ENCODE peak calls at places on chromosomes 7 and 10, in four cellular contexts. S is GM12878, Z is cardiac muscle cell, I is hepatocyte. E is an unnamed sample.

GRCh38 chr10:131195552-131196159 is 115.9 kb downstream of the TCERG1L start:
- DNase-seq in S (no peak), Z (no peak), I (no peak), E (no peak)

GRCh38 chr10:118800920-118801319 is 46.1 kb upstream of the CACUL1 start:
- DNase-seq in S (no peak), Z (peak; percentile 9), I (peak; percentile 44), E (peak; percentile 20)

GRCh38 chr7:35257251-35258124 is 3.6 kb upstream of the TBX20 start:
- DNase-seq in S (no peak), Z (peak; percentile 60), I (peak; percentile 25), E (no peak)

GRCh38 chr10:115141254-115141653 is 48.1 kb downstream of the ATRNL1 start:
- DNase-seq in S (no peak), Z (peak; percentile 8), I (peak; percentile 18), E (peak; percentile 32)

GRCh38 chr10:9762966-9763656 is 1254.6 kb upstream of the CELF2 start:
- DNase-seq in S (no peak), Z (no peak), I (no peak), E (no peak)

GRCh38 chr10:117468665-117469064 is 73.9 kb upstream of the EMX2 start:
- DNase-seq in S (no peak), Z (no peak), I (no peak), E (no peak)

GRCh38 chr7:108875139-108875538 is 305.5 kb downstream of the DNAJB9 start:
- DNase-seq in S (no peak), Z (no peak), I (no peak), E (no peak)

GRCh38 chr7:107982918-107983389 is 20.0 kb downstream of the LAMB1 start:
- DNase-seq in S (no peak), Z (no peak), I (peak; percentile 39), E (no peak)

GRCh38 chr7:139071683-139072082 is 35.8 kb upstream of the ZC3HAV1L start:
- DNase-seq in S (no peak), Z (no peak), I (no peak), E (no peak)

GRCh38 chr10:36148207-36148606 is 506.1 kb upstream of the FZD8 start:
- DNase-seq in S (no peak), Z (no peak), I (no peak), E (no peak)

GRCh38 chr7:41010418-41010817 is 692.5 kb downstream of the INHBA start:
- DNase-seq in S (no peak), Z (no peak), I (no peak), E (no peak)

GRCh38 chr7:157032644-157033482 is 22.4 kb upstream of the MNX1 start:
- DNase-seq in S (no peak), Z (no peak), I (no peak), E (no peak)

GRCh38 chr7:140645166-140645565 is 4.6 kb upstream of the DENND2A start:
- DNase-seq in S (no peak), Z (no peak), I (no peak), E (no peak)

GRCh38 chr7:70353310-70353947 is 755.2 kb downstream of the AUTS2 start:
- DNase-seq in S (no peak), Z (no peak), I (no peak), E (no peak)

GRCh38 chr7:116963234-116963633 is 9.9 kb downstream of the ST7 start:
- DNase-seq in S (no peak), Z (no peak), I (no peak), E (no peak)

GRCh38 chr7:22338875-22339274 is 18.1 kb downstream of the RAPGEF5 start:
- DNase-seq in S (no peak), Z (no peak), I (no peak), E (no peak)

GRCh38 chr7:102466097-102466496 is 1.3 kb downstream of the LRWD1 start:
- DNase-seq in S (no peak), Z (no peak), I (no peak), E (no peak)

GRCh38 chr7:85204061-85204460 is 17.2 kb upstream of the SEMA3D start:
- DNase-seq in S (no peak), Z (no peak), I (no peak), E (no peak)

GRCh38 chr7:11168622-11169170 is 195.0 kb downstream of the PHF14 start:
- DNase-seq in S (no peak), Z (no peak), I (no peak), E (no peak)

GRCh38 chr7:143391462-143392404 is 10.6 kb downstream of the ZYX start:
- DNase-seq in S (no peak), Z (no peak), I (no peak), E (no peak)

GRCh38 chr7:55657654-55658053 is 85.4 kb upstream of the VOPP1 start:
- DNase-seq in S (peak; percentile 11), Z (no peak), I (no peak), E (no peak)

GRCh38 chr10:103658049-103658577 is 164.6 kb downstream of the NEURL1 start:
- DNase-seq in S (no peak), Z (no peak), I (no peak), E (no peak)

GRCh38 chr10:21637795-21638194 is 103.8 kb downstream of the MLLT10 start:
- DNase-seq in S (no peak), Z (no peak), I (no peak), E (no peak)

GRCh38 chr10:124722812-124723783 is 21.1 kb downstream of the FAM53B start:
- DNase-seq in S (peak; percentile 88), Z (no peak), I (no peak), E (no peak)

GRCh38 chr10:68871105-68871711 is 29.9 kb upstream of the DDX50 start:
- DNase-seq in S (no peak), Z (peak; percentile 52), I (peak; percentile 46), E (peak; percentile 91)

GRCh38 chr10:77925410-77925794 is 1.2 kb downstream of the DLG5 start:
- DNase-seq in S (no peak), Z (no peak), I (peak; percentile 63), E (no peak)

GRCh38 chr10:51462076-51462779 is 237.2 kb downstream of the CSTF2T start:
- DNase-seq in S (no peak), Z (no peak), I (no peak), E (no peak)

GRCh38 chr10:130020651-130021372 is 56.7 kb upstream of the EBF3 start:
- DNase-seq in S (no peak), Z (peak; percentile 19), I (no peak), E (no peak)

GRCh38 chr7:96953676-96954513 is 51.5 kb upstream of the DLX6 start:
- DNase-seq in S (no peak), Z (no peak), I (no peak), E (no peak)

GRCh38 chr7:13257661-13258060 is 570.2 kb downstream of the ARL4A start:
- DNase-seq in S (no peak), Z (no peak), I (no peak), E (no peak)

GRCh38 chr7:21944616-21945373 is 904 bp downstream of the CDCA7L start:
- DNase-seq in S (no peak), Z (peak; percentile 47), I (peak; percentile 67), E (peak; percentile 33)

GRCh38 chr7:2638224-2638991 is 6.6 kb downstream of the TTYH3 start:
- DNase-seq in S (no peak), Z (no peak), I (no peak), E (no peak)

GRCh38 chr7:2641406-2642393 is 9.9 kb downstream of the TTYH3 start:
- DNase-seq in S (peak; percentile 47), Z (peak; percentile 82), I (peak; percentile 87), E (no peak)

GRCh38 chr7:2639151-2639993 is 7.6 kb downstream of the TTYH3 start:
- DNase-seq in S (no peak), Z (no peak), I (no peak), E (no peak)

GRCh38 chr7:2640858-2641257 is 9.1 kb downstream of the TTYH3 start:
- DNase-seq in S (no peak), Z (no peak), I (no peak), E (no peak)

DNA sequence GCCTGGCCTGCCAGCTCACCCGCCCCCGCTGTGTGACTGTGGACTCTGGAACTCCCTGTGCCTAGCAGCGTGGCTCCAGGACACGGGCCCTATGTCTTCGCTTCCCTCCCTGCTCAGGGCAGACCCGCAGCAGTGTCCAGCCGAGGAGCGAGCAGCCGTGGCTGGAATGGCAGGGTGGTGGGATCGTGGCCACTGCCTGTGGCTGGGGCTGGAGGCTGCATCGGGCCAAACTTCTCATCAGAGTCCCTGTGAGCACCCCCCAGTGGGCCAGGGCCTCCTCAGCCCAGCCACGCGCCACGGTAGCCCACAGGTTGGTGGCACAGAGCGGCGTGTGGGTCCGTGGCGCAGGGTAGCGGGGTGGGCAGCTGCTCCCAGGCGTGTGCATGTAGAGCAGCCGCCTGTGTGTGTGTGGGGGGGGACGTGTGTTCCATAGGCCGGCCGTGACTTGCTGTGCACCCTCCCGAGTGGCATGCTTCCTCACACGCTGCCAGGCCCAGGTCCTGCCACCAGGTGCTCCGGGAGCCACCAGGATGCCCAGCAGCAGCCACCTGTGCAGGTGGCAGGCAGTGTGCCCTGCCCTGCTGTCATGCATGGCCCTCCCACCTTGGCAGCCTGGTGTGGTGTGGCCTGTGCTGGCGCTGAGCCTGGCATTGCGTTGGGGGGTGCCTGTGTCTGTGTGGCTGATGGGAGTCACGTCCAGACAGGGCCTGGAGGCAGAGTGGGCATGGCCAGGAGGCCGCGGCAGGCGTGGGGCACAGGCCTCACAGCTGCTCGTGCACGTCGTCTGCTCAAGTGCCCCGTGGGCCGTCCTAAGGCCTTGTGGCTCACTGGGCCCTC is 8.4 kb downstream of the TTYH3 start:
- DNase-seq in S (no peak), Z (no peak), I (no peak), E (no peak)
- H3K4me1 ChIP-seq in S (peaks cover 34% of the 10 kb centered on the region), Z (peaks cover 46% of the 10 kb centered on the region), I (peaks cover 68% of the 10 kb centered on the region), E (no peaks in the 10 kb centered on the region)

DNA sequence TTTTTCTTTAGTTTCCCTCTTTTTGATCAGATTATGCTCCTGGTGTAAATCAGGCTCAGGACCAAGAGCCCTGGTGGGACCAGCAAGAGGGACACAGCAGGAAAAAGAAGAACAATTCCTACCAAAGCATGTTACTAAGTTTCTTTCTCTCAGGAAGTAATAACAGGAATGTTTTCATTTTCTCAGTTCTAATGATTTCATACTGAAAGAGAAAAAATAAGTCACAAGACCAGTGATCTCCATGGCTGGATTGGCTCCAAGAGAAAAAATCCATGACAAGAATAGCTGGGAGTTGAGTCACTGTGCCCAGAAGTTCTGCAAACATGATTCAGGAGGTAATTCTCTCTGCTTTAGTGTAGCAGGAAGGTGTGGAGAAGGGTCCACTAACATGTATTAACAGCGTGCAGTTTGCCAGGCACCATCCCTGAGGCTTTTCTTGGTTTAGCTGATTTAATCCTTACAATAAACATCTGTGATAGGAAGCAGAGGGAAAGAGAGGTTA is 23.8 kb upstream of the IFIT2 start:
- DNase-seq in S (no peak), Z (no peak), I (peak; percentile 87), E (no peak)
- H3K4me1 ChIP-seq in S (no peaks in the 10 kb centered on the region), Z (no peaks in the 10 kb centered on the region), I (peaks cover 18% of the 10 kb centered on the region), E (peaks cover 4% of the 10 kb centered on the region)

DNA sequence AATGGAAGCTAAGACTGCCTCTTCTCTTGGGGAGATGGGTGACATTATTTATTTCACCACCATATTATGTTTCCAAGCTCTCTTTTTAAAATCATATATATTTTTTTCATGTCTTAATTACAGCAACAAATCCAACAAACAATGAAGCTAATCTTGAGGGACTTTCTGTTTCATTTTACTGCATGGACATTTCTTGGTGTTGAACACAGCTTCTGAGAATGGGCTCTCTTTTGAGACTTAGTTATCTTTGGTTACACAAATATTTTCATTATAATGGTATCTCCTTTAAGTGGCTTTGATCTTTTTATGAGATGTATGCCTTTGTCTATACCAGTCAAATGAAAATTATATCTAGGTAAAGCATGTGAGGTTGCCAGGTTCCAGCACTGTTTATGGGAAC is 210.0 kb upstream of the LRRN3 start:
- DNase-seq in S (no peak), Z (no peak), I (no peak), E (no peak)
- H3K4me1 ChIP-seq in S (no peaks in the 10 kb centered on the region), Z (peaks cover 12% of the 10 kb centered on the region), I (no peaks in the 10 kb centered on the region), E (no peaks in the 10 kb centered on the region)

GRCh38 chr7:50664461-50664922 is 99.3 kb upstream of the DDC start:
- DNase-seq in S (no peak), Z (no peak), I (no peak), E (no peak)
- H3K4me1 ChIP-seq in S (peaks cover 42% of the 10 kb centered on the region), Z (peaks cover 4% of the 10 kb centered on the region), I (peaks cover 6% of the 10 kb centered on the region), E (no peaks in the 10 kb centered on the region)